ENCODE peak calls at places on chromosomes 3 and 15, in six cellular contexts. Z, L, P, Y, T and S are unnamed samples.
A peak's percentile ranks its signal among the peaks of the same experiment; 100 is the strongest.

GRCh38 chr3:122350814-122351418 is 25.9 kb downstream of the CSTA start:
- DNase-seq in P (no peak), T (no peak), Z (no peak), Y (no peak), L (no peak), S (no peak)

GRCh38 chr3:71317749-71318458 is 265.6 kb downstream of the FOXP1 start:
- DNase-seq in Y (no peak), L (no peak), T (peak; percentile 32), Z (no peak), P (peak; percentile 4), S (no peak)

GRCh38 chr3:53801319-53801718 is 44.9 kb downstream of the CHDH start:
- DNase-seq in Z (no peak), Y (no peak), L (no peak), P (no peak), T (no peak), S (no peak)

GRCh38 chr3:192850501-192850981 is 67.1 kb downstream of the MB21D2 start:
- DNase-seq in L (peak; percentile 52), Y (peak; percentile 69), T (peak; percentile 47), P (peak; percentile 52), Z (no peak), S (peak; percentile 47)

GRCh38 chr3:51904034-51904823 is 1.1 kb upstream of the IQCF1 start:
- DNase-seq in Z (no peak), L (no peak), P (no peak), Y (no peak), T (no peak), S (no peak)

GRCh38 chr3:23987376-23987775 is 42.3 kb downstream of the NR1D2 start:
- DNase-seq in T (no peak), Y (no peak), L (no peak), Z (no peak), P (peak; percentile 44), S (peak; percentile 75)

GRCh38 chr15:42691308-42691707 is 45.6 kb downstream of the CDAN1 start:
- DNase-seq in T (no peak), L (no peak), Z (no peak), Y (no peak), P (peak; percentile 90), S (no peak)

GRCh38 chr3:64166584-64167155 is 58.6 kb downstream of the PRICKLE2 start:
- DNase-seq in L (peak; percentile 54), Y (no peak), T (peak; percentile 26), P (no peak), Z (no peak), S (no peak)

GRCh38 chr15:89197503-89197971 is 23.8 kb downstream of the RLBP1 start:
- DNase-seq in L (no peak), T (peak; percentile 93), Y (no peak), Z (no peak), P (peak; percentile 25), S (no peak)

GRCh38 chr15:70016511-70016994 is 81.2 kb downstream of the TLE3 start:
- DNase-seq in L (no peak), Z (no peak), P (no peak), T (no peak), Y (peak; percentile 82), S (no peak)

GRCh38 chr3:10457560-10457959 is 47.8 kb downstream of the ATP2B2 start:
- DNase-seq in Z (no peak), Y (no peak), T (no peak), L (no peak), P (no peak), S (no peak)

GRCh38 chr3:179036226-179036625 is 35.4 kb downstream of the ZMAT3 start:
- DNase-seq in T (no peak), Z (no peak), L (no peak), P (no peak), Y (no peak), S (no peak)

GRCh38 chr3:30199855-30200254 is 406.5 kb upstream of the TGFBR2 start:
- DNase-seq in L (no peak), P (no peak), T (no peak), Z (no peak), Y (no peak), S (no peak)

GRCh38 chr3:31361391-31362273 is 171.1 kb upstream of the STT3B start:
- DNase-seq in T (no peak), Z (no peak), Y (no peak), L (no peak), P (no peak), S (no peak)

GRCh38 chr3:111351334-111351733 is 190.7 kb upstream of the CD96 start:
- DNase-seq in Y (no peak), T (no peak), L (no peak), Z (no peak), P (no peak), S (no peak)

GRCh38 chr3:151538706-151539403 is 78.0 kb upstream of the IGSF10 start:
- DNase-seq in Y (no peak), P (no peak), T (no peak), L (no peak), Z (peak; percentile 8), S (no peak)

GRCh38 chr3:112293368-112294321 is at the start of gene SLC9C1:
- DNase-seq in L (peak; percentile 73), P (peak; percentile 73), Z (peak; percentile 3), T (peak; percentile 38), Y (peak; percentile 85), S (peak; percentile 86)

GRCh38 chr3:72462611-72463011 is 385.6 kb downstream of the SHQ1 start:
- DNase-seq in T (peak; percentile 77), Y (no peak), P (no peak), Z (no peak), L (no peak), S (no peak)

GRCh38 chr3:55282994-55283393 is 204.1 kb downstream of the WNT5A start:
- DNase-seq in L (no peak), Y (no peak), Z (no peak), T (no peak), P (no peak), S (no peak)

GRCh38 chr15:32905481-32905880 is 187.7 kb downstream of the GREM1 start:
- DNase-seq in Z (no peak), P (no peak), Y (no peak), L (no peak), T (no peak), S (no peak)

GRCh38 chr3:184602406-184603155 is 41.0 kb downstream of the EPHB3 start:
- DNase-seq in T (no peak), Y (no peak), P (no peak), L (no peak), Z (no peak), S (no peak)

GRCh38 chr15:42619641-42620371 is 44.4 kb downstream of the STARD9 start:
- DNase-seq in L (no peak), T (no peak), Z (no peak), Y (no peak), P (peak; percentile 42), S (no peak)

GRCh38 chr3:115685097-115685496 is 61.8 kb downstream of the GAP43 start:
- DNase-seq in L (no peak), Y (no peak), T (no peak), Z (no peak), P (no peak), S (no peak)
- TF ChIP-seq MAX in L (no peak), Y (no peak), T (no peak), Z (no peak), P (no peak), S (no peak)

DNA sequence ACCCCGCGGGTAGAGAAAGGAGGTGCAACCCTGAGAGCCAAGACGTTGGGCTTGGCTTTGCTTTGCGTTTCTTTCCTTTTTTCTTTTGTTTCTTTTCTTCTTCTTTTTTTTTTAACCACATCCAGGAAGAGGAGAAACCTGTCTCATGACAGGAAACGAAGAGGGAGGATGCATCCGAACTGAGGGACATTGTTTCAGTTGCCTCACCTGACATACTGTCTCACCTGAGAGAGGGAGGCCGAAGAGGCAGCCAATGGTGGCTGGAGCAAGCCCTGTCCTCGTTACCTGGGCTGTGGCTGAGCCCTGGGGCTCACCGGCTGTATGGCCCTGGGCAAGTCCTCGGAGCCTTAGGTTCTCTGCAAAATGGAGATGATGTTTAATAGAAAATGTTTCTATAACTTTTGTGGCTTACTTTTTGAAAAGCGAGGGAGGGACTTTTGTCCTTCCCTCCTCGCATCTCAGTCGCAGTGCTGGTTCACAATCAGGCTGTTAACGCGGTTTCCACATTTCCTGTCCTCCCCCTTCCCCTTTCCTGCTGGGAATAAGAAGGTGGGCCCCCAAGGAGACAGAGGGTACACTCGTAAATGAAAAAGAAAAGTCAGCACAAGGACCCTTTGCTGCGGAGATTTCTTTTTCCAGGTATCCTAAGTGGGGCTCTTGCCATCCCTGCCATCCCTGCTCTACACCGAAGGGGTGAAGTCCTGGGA is 29.4 kb downstream of the ARHGAP31 start:
- DNase-seq in T (no peak), L (no peak), Y (no peak), P (peak; percentile 33), Z (no peak), S (no peak)
- TF ChIP-seq MYC in T (no peak), L (no peak), Y (no peak), P (no peak), Z (no peak), S (no peak)

GRCh38 chr3:169841171-169841570 is 28.5 kb upstream of the LRRC34 start:
- DNase-seq in Y (peak; percentile 34), Z (no peak), P (no peak), L (no peak), T (no peak), S (no peak)
- TF ChIP-seq MAX in Y (no peak), Z (no peak), P (no peak), L (no peak), T (no peak), S (no peak)

DNA sequence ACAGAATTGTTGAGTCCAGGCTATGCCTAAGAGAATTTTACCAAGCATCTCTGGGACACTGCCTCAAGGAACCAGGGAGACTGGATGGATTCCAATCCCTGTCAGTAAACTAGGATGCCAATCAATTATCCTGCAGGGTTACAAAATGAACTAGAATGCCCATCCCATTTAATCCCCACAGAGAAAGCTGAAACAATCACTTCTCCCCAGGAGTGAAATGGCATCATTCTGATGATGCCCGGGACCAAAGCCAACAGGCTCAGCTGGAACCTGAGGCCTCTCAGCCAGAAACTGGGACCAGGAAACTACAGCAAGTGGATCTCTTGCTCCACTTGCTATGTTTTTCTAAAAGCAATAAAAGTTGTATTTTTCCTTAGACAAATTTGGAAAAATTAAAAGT is 130.0 kb upstream of the TJP1 start:
- DNase-seq in P (no peak), Z (no peak), T (no peak), Y (no peak), L (no peak), S (no peak)
- TF ChIP-seq MYC in P (no peak), Z (no peak), T (no peak), Y (no peak), L (no peak), S (no peak)

GRCh38 chr15:71678191-71678590 is 132.2 kb upstream of the NR2E3 start:
- DNase-seq in L (no peak), P (no peak), T (no peak), Z (no peak), Y (no peak), S (no peak)
- TF ChIP-seq MAX in L (no peak), P (no peak), T (no peak), Z (no peak), Y (no peak), S (no peak)